ENCODE peak calls at places on chromosome 9, in five cellular contexts. One of them, this sample, is unnamed.

GRCh38 chr9:36813149-36813548 is 220.9 kb downstream of the PAX5 start:
- DNase-seq in astrocyte of the spinal cord: no peak
- DNase-seq in BE2C: no peak
- DNase-seq in A549: no peak
- DNase-seq in cardiac muscle cell: no peak
- DNase-seq in this sample: no peak

GRCh38 chr9:93011114-93011513 is 47.4 kb upstream of the SUSD3 start:
- DNase-seq in astrocyte of the spinal cord: no peak
- DNase-seq in cardiac muscle cell: no peak
- DNase-seq in A549: no peak
- DNase-seq in BE2C: no peak
- DNase-seq in this sample: no peak

GRCh38 chr9:121765021-121765950 is 113.9 kb downstream of the DAB2IP start:
- DNase-seq in astrocyte of the spinal cord: peak
- DNase-seq in cardiac muscle cell: peak
- DNase-seq in BE2C: no peak
- DNase-seq in A549: peak
- DNase-seq in this sample: no peak

GRCh38 chr9:138011951-138012500 is 134.4 kb downstream of the CACNA1B start:
- DNase-seq in astrocyte of the spinal cord: no peak
- DNase-seq in cardiac muscle cell: no peak
- DNase-seq in A549: no peak
- DNase-seq in BE2C: no peak
- DNase-seq in this sample: no peak

GRCh38 chr9:2755285-2755684 is 38.0 kb downstream of the KCNV2 start:
- DNase-seq in BE2C: no peak
- DNase-seq in astrocyte of the spinal cord: no peak
- DNase-seq in A549: no peak
- DNase-seq in cardiac muscle cell: no peak
- DNase-seq in this sample: no peak

GRCh38 chr9:519579-519978 is 304.9 kb downstream of the DOCK8 start:
- DNase-seq in A549: no peak
- DNase-seq in BE2C: no peak
- DNase-seq in astrocyte of the spinal cord: no peak
- DNase-seq in cardiac muscle cell: no peak
- DNase-seq in this sample: no peak

GRCh38 chr9:445033-445432 is 230.4 kb downstream of the DOCK8 start:
- DNase-seq in cardiac muscle cell: peak
- DNase-seq in astrocyte of the spinal cord: peak
- DNase-seq in A549: peak
- DNase-seq in BE2C: no peak
- DNase-seq in this sample: no peak

GRCh38 chr9:101536938-101537337 is 3.3 kb downstream of the RNF20 start:
- DNase-seq in cardiac muscle cell: peak
- DNase-seq in BE2C: no peak
- DNase-seq in astrocyte of the spinal cord: peak
- DNase-seq in A549: no peak
- DNase-seq in this sample: no peak

GRCh38 chr9:86410281-86410680 is 56.1 kb upstream of the TUT7 start:
- DNase-seq in cardiac muscle cell: no peak
- DNase-seq in BE2C: no peak
- DNase-seq in astrocyte of the spinal cord: no peak
- DNase-seq in A549: no peak
- DNase-seq in this sample: no peak

GRCh38 chr9:126016579-126017290 is 269.6 kb downstream of the PBX3 start:
- DNase-seq in cardiac muscle cell: no peak
- DNase-seq in A549: no peak
- DNase-seq in astrocyte of the spinal cord: no peak
- DNase-seq in BE2C: no peak
- DNase-seq in this sample: no peak

GRCh38 chr9:73172811-73173210 is 21.1 kb downstream of the ANXA1 start:
- DNase-seq in cardiac muscle cell: no peak
- DNase-seq in A549: peak
- DNase-seq in BE2C: no peak
- DNase-seq in astrocyte of the spinal cord: no peak
- DNase-seq in this sample: no peak

GRCh38 chr9:129520981-129521380 is 99.9 kb downstream of the C9orf50 start:
- DNase-seq in A549: no peak
- DNase-seq in astrocyte of the spinal cord: no peak
- DNase-seq in cardiac muscle cell: no peak
- DNase-seq in BE2C: no peak
- DNase-seq in this sample: no peak

GRCh38 chr9:112754578-112754977 is 4.0 kb downstream of the SNX30 start:
- DNase-seq in astrocyte of the spinal cord: no peak
- DNase-seq in A549: no peak
- DNase-seq in cardiac muscle cell: no peak
- DNase-seq in BE2C: no peak
- DNase-seq in this sample: peak

GRCh38 chr9:116966199-116966598 is 279.1 kb downstream of the TRIM32 start:
- DNase-seq in BE2C: no peak
- DNase-seq in astrocyte of the spinal cord: no peak
- DNase-seq in cardiac muscle cell: no peak
- DNase-seq in A549: no peak
- DNase-seq in this sample: no peak

GRCh38 chr9:104906441-104907277 is 21.3 kb downstream of the ABCA1 start:
- DNase-seq in astrocyte of the spinal cord: peak
- DNase-seq in cardiac muscle cell: no peak
- DNase-seq in BE2C: no peak
- DNase-seq in A549: no peak
- DNase-seq in this sample: no peak

GRCh38 chr9:78973906-78974305 is 597.9 kb upstream of the TLE4 start:
- DNase-seq in astrocyte of the spinal cord: peak
- DNase-seq in A549: peak
- DNase-seq in cardiac muscle cell: no peak
- DNase-seq in BE2C: no peak
- DNase-seq in this sample: no peak

GRCh38 chr9:129544766-129545165 is 76.1 kb downstream of the C9orf50 start:
- DNase-seq in astrocyte of the spinal cord: peak
- DNase-seq in BE2C: no peak
- DNase-seq in cardiac muscle cell: no peak
- DNase-seq in A549: no peak
- DNase-seq in this sample: no peak

GRCh38 chr9:113488490-113488889 is 25.0 kb downstream of the RGS3 start:
- DNase-seq in A549: no peak
- DNase-seq in astrocyte of the spinal cord: no peak
- DNase-seq in cardiac muscle cell: no peak
- DNase-seq in BE2C: no peak
- DNase-seq in this sample: no peak

GRCh38 chr9:8489845-8490244 is 690.3 kb upstream of the DMAC1 start:
- DNase-seq in BE2C: no peak
- DNase-seq in astrocyte of the spinal cord: no peak
- DNase-seq in A549: no peak
- DNase-seq in cardiac muscle cell: no peak
- DNase-seq in this sample: no peak

GRCh38 chr9:107426126-107426525 is 63.4 kb downstream of the KLF4 start:
- DNase-seq in A549: no peak
- DNase-seq in cardiac muscle cell: no peak
- DNase-seq in BE2C: no peak
- DNase-seq in astrocyte of the spinal cord: no peak
- DNase-seq in this sample: no peak

GRCh38 chr9:107422189-107422802 is 67.3 kb downstream of the KLF4 start:
- DNase-seq in BE2C: peak
- DNase-seq in A549: peak
- DNase-seq in cardiac muscle cell: peak
- DNase-seq in astrocyte of the spinal cord: peak
- DNase-seq in this sample: peak

GRCh38 chr9:107430071-107430470 is 59.5 kb downstream of the KLF4 start:
- DNase-seq in astrocyte of the spinal cord: no peak
- DNase-seq in A549: no peak
- DNase-seq in cardiac muscle cell: no peak
- DNase-seq in BE2C: no peak
- DNase-seq in this sample: no peak

GRCh38 chr9:107423540-107423939 is 66.0 kb downstream of the KLF4 start:
- DNase-seq in cardiac muscle cell: no peak
- DNase-seq in astrocyte of the spinal cord: no peak
- DNase-seq in BE2C: no peak
- DNase-seq in A549: no peak
- DNase-seq in this sample: no peak

DNA sequence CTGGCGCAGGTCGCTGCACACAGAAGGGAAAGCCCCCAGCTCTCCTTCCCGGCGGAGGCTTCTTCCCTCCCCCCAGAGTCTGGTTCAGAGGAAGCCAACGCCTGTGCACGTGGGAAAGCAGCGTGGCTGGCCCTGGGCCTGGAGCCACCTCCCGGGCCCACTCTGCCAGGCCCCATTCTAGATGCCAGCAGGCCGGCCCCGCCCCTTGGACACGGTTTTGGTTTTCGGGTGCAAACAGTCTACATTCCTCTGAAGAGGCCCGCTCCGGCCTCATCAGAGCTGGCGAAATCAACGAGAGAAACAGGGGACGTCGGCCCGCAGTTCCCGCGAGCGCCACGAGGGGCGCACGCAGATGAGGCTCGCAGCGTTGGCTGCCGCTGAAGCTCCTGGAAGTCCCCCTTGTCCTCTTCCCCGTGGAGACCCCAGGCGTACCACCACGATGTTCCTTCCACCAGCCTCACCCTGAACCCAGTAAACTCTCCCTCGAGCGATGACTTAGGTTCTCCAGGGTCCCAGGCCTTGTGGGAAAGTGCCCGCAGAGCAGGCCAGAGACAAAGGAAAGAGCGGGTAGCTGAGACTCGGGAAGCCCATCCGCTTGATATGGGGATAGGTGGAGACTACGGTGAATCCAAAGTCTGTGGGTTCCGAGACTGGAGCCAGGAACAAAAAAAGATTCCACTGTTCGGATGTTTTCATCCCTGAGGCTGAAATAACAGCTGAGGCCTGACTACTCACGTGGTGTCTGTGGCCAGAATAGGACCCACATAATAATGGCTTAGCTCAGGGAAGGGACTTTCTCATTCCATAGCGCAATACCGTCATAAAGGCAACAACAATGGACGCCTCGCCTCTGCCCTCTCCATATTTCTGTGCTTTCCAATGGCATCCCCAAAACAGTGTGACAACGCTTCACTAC is 64.2 kb downstream of the KLF4 start:
- DNase-seq in A549: peak
- DNase-seq in cardiac muscle cell: peak
- DNase-seq in BE2C: peak
- DNase-seq in astrocyte of the spinal cord: peak
- DNase-seq in this sample: peak
- TF ChIP-seq CTCF in A549: peak
- TF ChIP-seq CTCF in cardiac muscle cell: peak
- TF ChIP-seq CTCF in BE2C: peak
- TF ChIP-seq CTCF in astrocyte of the spinal cord: peak
- TF ChIP-seq CTCF in this sample: peak

GRCh38 chr9:120436937-120437592 is 142.9 kb downstream of the CDK5RAP2 start:
- DNase-seq in A549: no peak
- DNase-seq in astrocyte of the spinal cord: no peak
- DNase-seq in cardiac muscle cell: no peak
- DNase-seq in BE2C: no peak
- DNase-seq in this sample: no peak

GRCh38 chr9:120440791-120441190 is 139.2 kb downstream of the CDK5RAP2 start:
- DNase-seq in BE2C: no peak
- DNase-seq in cardiac muscle cell: no peak
- DNase-seq in A549: no peak
- DNase-seq in astrocyte of the spinal cord: no peak
- DNase-seq in this sample: no peak

GRCh38 chr9:120441446-120442279 is 138.3 kb downstream of the CDK5RAP2 start:
- DNase-seq in BE2C: no peak
- DNase-seq in A549: no peak
- DNase-seq in astrocyte of the spinal cord: peak
- DNase-seq in cardiac muscle cell: no peak
- DNase-seq in this sample: no peak

GRCh38 chr9:120438111-120438510 is 141.9 kb downstream of the CDK5RAP2 start:
- DNase-seq in A549: no peak
- DNase-seq in astrocyte of the spinal cord: peak
- DNase-seq in cardiac muscle cell: no peak
- DNase-seq in BE2C: no peak
- DNase-seq in this sample: no peak

DNA sequence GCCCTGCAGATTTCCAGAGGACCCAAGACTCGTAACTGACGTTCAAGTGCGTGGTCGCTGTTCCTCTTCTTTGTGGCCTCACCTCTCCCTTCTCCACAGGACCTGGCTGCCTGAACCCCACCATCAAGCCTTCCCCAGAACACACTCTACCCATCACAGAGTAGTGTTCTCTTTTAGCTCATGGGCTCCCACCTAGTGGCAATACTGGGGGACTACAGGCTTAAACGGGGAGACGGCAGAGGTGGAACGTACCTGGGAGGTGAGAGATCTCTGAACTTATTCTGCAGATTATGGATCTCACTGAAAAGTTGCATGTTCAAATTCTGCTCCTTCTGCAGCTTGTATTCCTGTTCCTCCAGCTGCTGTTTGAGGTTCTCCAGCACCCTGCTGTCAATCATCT is 140.8 kb downstream of the CDK5RAP2 start:
- DNase-seq in BE2C: peak
- DNase-seq in cardiac muscle cell: peak
- DNase-seq in astrocyte of the spinal cord: peak
- DNase-seq in A549: peak
- DNase-seq in this sample: no peak
- TF ChIP-seq CTCF in BE2C: peak
- TF ChIP-seq CTCF in cardiac muscle cell: peak
- TF ChIP-seq CTCF in astrocyte of the spinal cord: peak
- TF ChIP-seq CTCF in A549: peak
- TF ChIP-seq CTCF in this sample: peak

GRCh38 chr9:119164716-119165115 is 204.5 kb downstream of the BRINP1 start:
- DNase-seq in astrocyte of the spinal cord: no peak
- DNase-seq in A549: no peak
- DNase-seq in BE2C: no peak
- DNase-seq in cardiac muscle cell: no peak
- DNase-seq in this sample: no peak

GRCh38 chr9:119167267-119167666 is 202.0 kb downstream of the BRINP1 start:
- DNase-seq in BE2C: no peak
- DNase-seq in cardiac muscle cell: no peak
- DNase-seq in A549: no peak
- DNase-seq in astrocyte of the spinal cord: no peak
- DNase-seq in this sample: no peak

DNA sequence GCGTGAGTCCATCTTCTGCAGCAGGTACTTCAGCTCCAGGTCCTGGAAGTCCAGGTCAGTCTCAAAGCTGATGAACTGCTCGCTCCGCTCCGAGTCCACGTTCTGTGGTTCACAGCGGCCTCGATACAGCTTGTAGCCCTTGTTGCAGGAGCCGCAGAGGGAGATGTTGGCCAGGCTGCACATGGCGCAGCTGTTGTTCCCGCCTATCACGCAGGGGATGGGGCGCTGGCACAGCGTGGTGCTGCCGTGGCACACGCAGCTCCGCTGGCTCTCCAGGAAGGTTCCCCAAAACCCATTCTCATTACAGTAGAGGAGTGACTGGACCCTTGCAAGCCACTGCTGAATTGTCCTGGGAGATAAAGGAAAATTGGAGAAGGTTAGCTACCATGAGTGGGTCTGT is 201.4 kb downstream of the BRINP1 start:
- DNase-seq in cardiac muscle cell: no peak
- DNase-seq in A549: no peak
- DNase-seq in astrocyte of the spinal cord: no peak
- DNase-seq in BE2C: no peak
- DNase-seq in this sample: no peak
- TF ChIP-seq CTCF in cardiac muscle cell: no peak
- TF ChIP-seq CTCF in A549: no peak
- TF ChIP-seq CTCF in astrocyte of the spinal cord: no peak
- TF ChIP-seq CTCF in BE2C: no peak
- TF ChIP-seq CTCF in this sample: no peak

DNA sequence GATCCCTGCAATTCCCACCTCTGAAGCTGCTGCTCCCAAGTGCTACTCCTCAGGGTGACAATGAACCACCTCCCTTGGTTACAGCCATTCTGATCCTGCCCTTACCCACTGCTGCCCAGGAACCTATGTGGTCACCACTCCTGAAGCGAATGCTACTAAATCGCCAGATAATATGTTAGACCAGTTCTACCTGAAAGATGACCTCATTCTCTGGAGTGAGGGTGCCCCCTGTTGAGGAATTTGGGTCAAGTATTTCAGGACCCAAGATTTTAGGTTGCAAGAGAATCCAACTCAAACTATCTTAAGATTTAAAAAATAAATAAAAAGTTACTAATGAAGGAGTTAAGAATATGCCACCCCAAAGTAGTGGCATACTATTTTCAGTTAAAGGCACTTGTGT is 5.8 kb upstream of the SNAPC3 start:
- DNase-seq in cardiac muscle cell: peak
- DNase-seq in A549: peak
- DNase-seq in astrocyte of the spinal cord: peak
- DNase-seq in BE2C: peak
- DNase-seq in this sample: peak
- TF ChIP-seq CTCF in cardiac muscle cell: peak
- TF ChIP-seq CTCF in A549: peak
- TF ChIP-seq CTCF in astrocyte of the spinal cord: peak
- TF ChIP-seq CTCF in BE2C: peak
- TF ChIP-seq CTCF in this sample: peak